ENCODE peak calls at places on chromosomes 5 and 9, in seven cellular contexts. One of them, this sample, is unnamed.

GRCh38 chr9:81621785-81622243 is 67.5 kb downstream of the TLE1 start:
- DNase-seq in GM12878: no peak
- DNase-seq in anterior cingulate cortex: no peak
- DNase-seq in foreskin fibroblast: no peak
- DNase-seq in erythroblast: no peak
- DNase-seq in heart right ventricle: no peak
- DNase-seq in aorta: no peak
- DNase-seq in this sample: no peak

GRCh38 chr5:152271420-152271819 is 133.7 kb downstream of the NMUR2 start:
- DNase-seq in GM12878: peak; percentile 8
- DNase-seq in anterior cingulate cortex: no peak
- DNase-seq in foreskin fibroblast: no peak
- DNase-seq in erythroblast: peak; percentile 1
- DNase-seq in heart right ventricle: peak; percentile 46
- DNase-seq in aorta: no peak
- DNase-seq in this sample: no peak

GRCh38 chr5:98769006-98769255 is 4.5 kb upstream of the RGMB start:
- DNase-seq in GM12878: no peak
- DNase-seq in anterior cingulate cortex: no peak
- DNase-seq in foreskin fibroblast: no peak
- DNase-seq in erythroblast: peak; percentile 27
- DNase-seq in heart right ventricle: peak; percentile 48
- DNase-seq in aorta: no peak
- DNase-seq in this sample: peak; percentile 42

GRCh38 chr9:29211003-29211584 is 1637.8 kb upstream of the C9orf72 start:
- DNase-seq in GM12878: no peak
- DNase-seq in anterior cingulate cortex: no peak
- DNase-seq in foreskin fibroblast: no peak
- DNase-seq in erythroblast: no peak
- DNase-seq in heart right ventricle: no peak
- DNase-seq in aorta: no peak
- DNase-seq in this sample: no peak

GRCh38 chr5:179614745-179615144 is 8.7 kb downstream of the HNRNPH1 start:
- DNase-seq in GM12878: no peak
- DNase-seq in anterior cingulate cortex: no peak
- DNase-seq in foreskin fibroblast: no peak
- DNase-seq in erythroblast: no peak
- DNase-seq in heart right ventricle: no peak
- DNase-seq in aorta: no peak
- DNase-seq in this sample: no peak

GRCh38 chr5:42840279-42840678 is 28.6 kb upstream of the SELENOP start:
- DNase-seq in GM12878: no peak
- DNase-seq in anterior cingulate cortex: no peak
- DNase-seq in foreskin fibroblast: peak; percentile 72
- DNase-seq in erythroblast: no peak
- DNase-seq in heart right ventricle: peak; percentile 37
- DNase-seq in aorta: peak; percentile 83
- DNase-seq in this sample: peak; percentile 57

GRCh38 chr5:14676320-14676719 is 11.8 kb downstream of the OTULIN start:
- DNase-seq in GM12878: no peak
- DNase-seq in anterior cingulate cortex: no peak
- DNase-seq in foreskin fibroblast: no peak
- DNase-seq in erythroblast: peak; percentile 79
- DNase-seq in heart right ventricle: no peak
- DNase-seq in aorta: peak; percentile 69
- DNase-seq in this sample: no peak

GRCh38 chr5:68287976-68288755 is 72.6 kb downstream of the PIK3R1 start:
- DNase-seq in GM12878: peak; percentile 77
- DNase-seq in anterior cingulate cortex: peak; percentile 77
- DNase-seq in foreskin fibroblast: peak; percentile 25
- DNase-seq in erythroblast: peak; percentile 88
- DNase-seq in heart right ventricle: peak; percentile 73
- DNase-seq in aorta: peak; percentile 80
- DNase-seq in this sample: peak; percentile 75

GRCh38 chr5:84275609-84276008 is 109.1 kb downstream of the EDIL3 start:
- DNase-seq in GM12878: no peak
- DNase-seq in anterior cingulate cortex: no peak
- DNase-seq in foreskin fibroblast: no peak
- DNase-seq in erythroblast: no peak
- DNase-seq in heart right ventricle: no peak
- DNase-seq in aorta: no peak
- DNase-seq in this sample: no peak

GRCh38 chr5:172179032-172179989 is 8.7 kb downstream of the STK10 start:
- DNase-seq in GM12878: peak; percentile 71
- DNase-seq in anterior cingulate cortex: no peak
- DNase-seq in foreskin fibroblast: no peak
- DNase-seq in erythroblast: no peak
- DNase-seq in heart right ventricle: peak; percentile 57
- DNase-seq in aorta: no peak
- DNase-seq in this sample: peak; percentile 36

GRCh38 chr5:176901260-176902101 is 2.3 kb upstream of the HK3 start:
- DNase-seq in GM12878: peak; percentile 54
- DNase-seq in anterior cingulate cortex: no peak
- DNase-seq in foreskin fibroblast: no peak
- DNase-seq in erythroblast: no peak
- DNase-seq in heart right ventricle: no peak
- DNase-seq in aorta: no peak
- DNase-seq in this sample: no peak

GRCh38 chr5:106202035-106202434 is 1468.7 kb downstream of the EFNA5 start:
- DNase-seq in GM12878: no peak
- DNase-seq in anterior cingulate cortex: no peak
- DNase-seq in foreskin fibroblast: no peak
- DNase-seq in erythroblast: no peak
- DNase-seq in heart right ventricle: no peak
- DNase-seq in aorta: no peak
- DNase-seq in this sample: no peak

GRCh38 chr5:135964670-135965320 is 10.0 kb upstream of the LECT2 start:
- DNase-seq in GM12878: no peak
- DNase-seq in anterior cingulate cortex: no peak
- DNase-seq in foreskin fibroblast: no peak
- DNase-seq in erythroblast: no peak
- DNase-seq in heart right ventricle: no peak
- DNase-seq in aorta: no peak
- DNase-seq in this sample: no peak

GRCh38 chr9:135925496-135926133 is 18.3 kb upstream of the CAMSAP1 start:
- DNase-seq in GM12878: no peak
- DNase-seq in anterior cingulate cortex: no peak
- DNase-seq in foreskin fibroblast: no peak
- DNase-seq in erythroblast: no peak
- DNase-seq in heart right ventricle: no peak
- DNase-seq in aorta: no peak
- DNase-seq in this sample: no peak

GRCh38 chr5:137341831-137342230 is 157.3 kb downstream of the SPOCK1 start:
- DNase-seq in GM12878: no peak
- DNase-seq in anterior cingulate cortex: no peak
- DNase-seq in foreskin fibroblast: no peak
- DNase-seq in erythroblast: no peak
- DNase-seq in heart right ventricle: no peak
- DNase-seq in aorta: no peak
- DNase-seq in this sample: no peak

GRCh38 chr5:168976311-168976893 is 324.5 kb downstream of the SLIT3 start:
- DNase-seq in GM12878: no peak
- DNase-seq in anterior cingulate cortex: no peak
- DNase-seq in foreskin fibroblast: no peak
- DNase-seq in erythroblast: no peak
- DNase-seq in heart right ventricle: no peak
- DNase-seq in aorta: no peak
- DNase-seq in this sample: no peak

GRCh38 chr5:43631182-43631910 is 28.4 kb downstream of the NNT start:
- DNase-seq in GM12878: peak; percentile 33
- DNase-seq in anterior cingulate cortex: no peak
- DNase-seq in foreskin fibroblast: peak; percentile 62
- DNase-seq in erythroblast: peak; percentile 84
- DNase-seq in heart right ventricle: peak; percentile 65
- DNase-seq in aorta: no peak
- DNase-seq in this sample: peak; percentile 26

This sample was measured in left cardiac atrium.